ENCODE peak calls at places on chromosome 13, in seven cellular contexts. One of them, this sample, is unnamed.

GRCh38 chr13:21402586-21403307 is 56.4 kb downstream of the ZDHHC20 start:
- DNase-seq in retinal pigment epithelial cell: no peak
- DNase-seq in Peyer's patch: no peak
- DNase-seq in fibroblast of lung: peak; percentile 43
- DNase-seq in pancreas: no peak
- DNase-seq in AG09309: no peak
- DNase-seq in BE2C: no peak
- DNase-seq in this sample: no peak

GRCh38 chr13:43432948-43433347 is 353.8 kb downstream of the ENOX1 start:
- DNase-seq in retinal pigment epithelial cell: no peak
- DNase-seq in Peyer's patch: no peak
- DNase-seq in fibroblast of lung: no peak
- DNase-seq in pancreas: no peak
- DNase-seq in AG09309: no peak
- DNase-seq in BE2C: peak; percentile 24
- DNase-seq in this sample: no peak

GRCh38 chr13:29369060-29369743 is 226.3 kb downstream of the SLC7A1 start:
- DNase-seq in retinal pigment epithelial cell: peak; percentile 10
- DNase-seq in Peyer's patch: no peak
- DNase-seq in fibroblast of lung: peak; percentile 23
- DNase-seq in pancreas: no peak
- DNase-seq in AG09309: no peak
- DNase-seq in BE2C: peak; percentile 25
- DNase-seq in this sample: peak; percentile 15

GRCh38 chr13:33236021-33236420 is 49.5 kb downstream of the STARD13 start:
- DNase-seq in retinal pigment epithelial cell: no peak
- DNase-seq in Peyer's patch: no peak
- DNase-seq in fibroblast of lung: peak; percentile 93
- DNase-seq in pancreas: no peak
- DNase-seq in AG09309: no peak
- DNase-seq in BE2C: no peak
- DNase-seq in this sample: no peak

GRCh38 chr13:90979059-90979458 is 368.4 kb upstream of the MIR17HG start:
- DNase-seq in retinal pigment epithelial cell: no peak
- DNase-seq in Peyer's patch: no peak
- DNase-seq in fibroblast of lung: peak; percentile 34
- DNase-seq in pancreas: no peak
- DNase-seq in AG09309: no peak
- DNase-seq in BE2C: no peak
- DNase-seq in this sample: no peak

GRCh38 chr13:74077847-74078246 is 56.4 kb downstream of the KLF12 start:
- DNase-seq in retinal pigment epithelial cell: no peak
- DNase-seq in Peyer's patch: no peak
- DNase-seq in fibroblast of lung: no peak
- DNase-seq in pancreas: no peak
- DNase-seq in AG09309: no peak
- DNase-seq in BE2C: no peak
- DNase-seq in this sample: no peak

GRCh38 chr13:20940083-20940482 is 37.5 kb upstream of the XPO4 start:
- DNase-seq in retinal pigment epithelial cell: no peak
- DNase-seq in Peyer's patch: no peak
- DNase-seq in fibroblast of lung: peak; percentile 47
- DNase-seq in pancreas: no peak
- DNase-seq in AG09309: peak; percentile 57
- DNase-seq in BE2C: no peak
- DNase-seq in this sample: no peak

GRCh38 chr13:98405107-98405571 is 171.8 kb downstream of the STK24 start:
- DNase-seq in retinal pigment epithelial cell: no peak
- DNase-seq in Peyer's patch: no peak
- DNase-seq in fibroblast of lung: peak; percentile 14
- DNase-seq in pancreas: no peak
- DNase-seq in AG09309: no peak
- DNase-seq in BE2C: peak; percentile 50
- DNase-seq in this sample: no peak

GRCh38 chr13:25864116-25864515 is 187.7 kb downstream of the SHISA2 start:
- DNase-seq in retinal pigment epithelial cell: no peak
- DNase-seq in Peyer's patch: no peak
- DNase-seq in fibroblast of lung: no peak
- DNase-seq in pancreas: no peak
- DNase-seq in AG09309: no peak
- DNase-seq in BE2C: no peak
- DNase-seq in this sample: no peak

GRCh38 chr13:96025283-96025682 is 27.9 kb downstream of the UGGT2 start:
- DNase-seq in retinal pigment epithelial cell: no peak
- DNase-seq in Peyer's patch: no peak
- DNase-seq in fibroblast of lung: no peak
- DNase-seq in pancreas: no peak
- DNase-seq in AG09309: no peak
- DNase-seq in BE2C: no peak
- DNase-seq in this sample: no peak

GRCh38 chr13:71252191-71252704 is 614.8 kb downstream of the DACH1 start:
- DNase-seq in retinal pigment epithelial cell: no peak
- DNase-seq in Peyer's patch: no peak
- DNase-seq in fibroblast of lung: no peak
- DNase-seq in pancreas: no peak
- DNase-seq in AG09309: no peak
- DNase-seq in BE2C: no peak
- DNase-seq in this sample: no peak

DNA sequence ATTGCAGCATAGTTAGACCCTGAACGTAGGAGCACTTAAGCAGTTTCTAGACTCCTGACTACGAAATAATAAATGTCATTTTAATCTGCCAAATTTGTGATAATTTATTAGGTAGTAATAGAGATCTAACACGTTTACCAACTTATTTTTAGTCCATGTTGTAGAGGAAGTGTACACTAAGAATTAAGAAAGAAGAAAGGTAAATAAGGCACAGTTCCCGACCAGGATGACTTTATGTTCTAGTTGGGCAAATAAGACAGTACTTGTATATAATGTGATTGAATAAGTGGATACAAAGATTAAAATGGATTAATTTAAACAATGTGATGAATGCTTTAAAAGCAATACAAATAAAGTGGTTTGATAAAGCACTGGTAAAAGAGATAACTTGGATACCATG is 1306.2 kb upstream of the PCDH20 start:
- DNase-seq in retinal pigment epithelial cell: no peak
- DNase-seq in Peyer's patch: no peak
- DNase-seq in fibroblast of lung: no peak
- DNase-seq in pancreas: no peak
- DNase-seq in AG09309: no peak
- DNase-seq in BE2C: no peak
- DNase-seq in this sample: no peak
- TF ChIP-seq CTCF in retinal pigment epithelial cell: no peak
- TF ChIP-seq CTCF in Peyer's patch: no peak
- TF ChIP-seq CTCF in fibroblast of lung: no peak
- TF ChIP-seq CTCF in pancreas: no peak
- TF ChIP-seq CTCF in AG09309: no peak
- TF ChIP-seq CTCF in BE2C: no peak
- TF ChIP-seq CTCF in this sample: no peak

GRCh38 chr13:24652346-24652745 is 27.9 kb upstream of the ATP12A start:
- DNase-seq in retinal pigment epithelial cell: no peak
- DNase-seq in Peyer's patch: no peak
- DNase-seq in fibroblast of lung: no peak
- DNase-seq in pancreas: no peak
- DNase-seq in AG09309: no peak
- DNase-seq in BE2C: no peak
- DNase-seq in this sample: no peak
- H3K4me3 ChIP-seq in retinal pigment epithelial cell: no peak overlapping the region
- H3K4me3 ChIP-seq in Peyer's patch: no peak overlapping the region
- H3K4me3 ChIP-seq in fibroblast of lung: no peak overlapping the region
- H3K4me3 ChIP-seq in pancreas: no peak overlapping the region
- H3K4me3 ChIP-seq in AG09309: no peak overlapping the region
- H3K4me3 ChIP-seq in BE2C: no peak overlapping the region
- H3K4me3 ChIP-seq in this sample: no peak overlapping the region

GRCh38 chr13:73059460-73060250 is 850 bp downstream of the KLF5 start:
- DNase-seq in retinal pigment epithelial cell: no peak
- DNase-seq in Peyer's patch: peak; percentile 60
- DNase-seq in fibroblast of lung: peak; percentile 36
- DNase-seq in pancreas: peak; percentile 86
- DNase-seq in AG09309: no peak
- DNase-seq in BE2C: peak; percentile 61
- DNase-seq in this sample: no peak
- TF ChIP-seq CTCF in retinal pigment epithelial cell: peak; percentile 17
- TF ChIP-seq CTCF in Peyer's patch: no peak
- TF ChIP-seq CTCF in fibroblast of lung: no peak
- TF ChIP-seq CTCF in pancreas: no peak
- TF ChIP-seq CTCF in AG09309: peak; percentile 10
- TF ChIP-seq CTCF in BE2C: no peak
- TF ChIP-seq CTCF in this sample: no peak

GRCh38 chr13:76680112-76680511 is 206.1 kb downstream of the KCTD12 start:
- DNase-seq in retinal pigment epithelial cell: no peak
- DNase-seq in Peyer's patch: no peak
- DNase-seq in fibroblast of lung: no peak
- DNase-seq in pancreas: no peak
- DNase-seq in AG09309: no peak
- DNase-seq in BE2C: no peak
- DNase-seq in this sample: no peak
- H3K4me3 ChIP-seq in retinal pigment epithelial cell: no peak overlapping the region
- H3K4me3 ChIP-seq in Peyer's patch: no peak overlapping the region
- H3K4me3 ChIP-seq in fibroblast of lung: no peak overlapping the region
- H3K4me3 ChIP-seq in pancreas: no peak overlapping the region
- H3K4me3 ChIP-seq in AG09309: no peak overlapping the region
- H3K4me3 ChIP-seq in BE2C: no peak overlapping the region
- H3K4me3 ChIP-seq in this sample: no peak overlapping the region

DNA sequence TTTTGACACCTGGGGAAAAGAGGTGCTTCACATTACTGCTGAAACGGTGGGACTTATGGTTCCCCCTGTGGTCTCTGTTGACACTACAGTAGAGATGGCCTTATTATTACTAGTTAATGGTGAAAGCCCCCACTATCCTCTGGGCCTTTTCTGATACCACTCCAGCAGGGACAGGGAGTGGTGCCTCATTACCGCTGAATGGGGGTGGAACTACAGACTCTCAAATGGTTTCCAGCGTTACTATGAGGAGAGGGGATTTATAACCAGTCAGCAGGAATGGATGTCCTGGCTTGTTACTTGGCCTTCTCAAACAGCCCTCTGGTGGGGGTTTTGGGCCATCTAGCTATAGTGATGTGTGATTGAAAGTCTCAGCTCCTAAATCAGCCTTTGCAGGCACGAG is 96.7 kb upstream of the DIAPH3 start:
- DNase-seq in retinal pigment epithelial cell: no peak
- DNase-seq in Peyer's patch: no peak
- DNase-seq in fibroblast of lung: no peak
- DNase-seq in pancreas: no peak
- DNase-seq in AG09309: no peak
- DNase-seq in BE2C: no peak
- DNase-seq in this sample: no peak
- TF ChIP-seq CTCF in retinal pigment epithelial cell: no peak
- TF ChIP-seq CTCF in Peyer's patch: no peak
- TF ChIP-seq CTCF in fibroblast of lung: no peak
- TF ChIP-seq CTCF in pancreas: no peak
- TF ChIP-seq CTCF in AG09309: no peak
- TF ChIP-seq CTCF in BE2C: peak; percentile 43
- TF ChIP-seq CTCF in this sample: no peak

GRCh38 chr13:108272333-108272732 is 2.8 kb downstream of the TNFSF13B start:
- DNase-seq in retinal pigment epithelial cell: no peak
- DNase-seq in Peyer's patch: no peak
- DNase-seq in fibroblast of lung: peak; percentile 24
- DNase-seq in pancreas: no peak
- DNase-seq in AG09309: no peak
- DNase-seq in BE2C: no peak
- DNase-seq in this sample: no peak
- H3K4me3 ChIP-seq in retinal pigment epithelial cell: no peak overlapping the region
- H3K4me3 ChIP-seq in Peyer's patch: no peak overlapping the region
- H3K4me3 ChIP-seq in fibroblast of lung: no peak overlapping the region
- H3K4me3 ChIP-seq in pancreas: no peak overlapping the region
- H3K4me3 ChIP-seq in AG09309: no peak overlapping the region
- H3K4me3 ChIP-seq in BE2C: no peak overlapping the region
- H3K4me3 ChIP-seq in this sample: no peak overlapping the region

GRCh38 chr13:62357887-62358645 is 942.4 kb upstream of the PCDH20 start:
- DNase-seq in retinal pigment epithelial cell: peak; percentile 43
- DNase-seq in Peyer's patch: no peak
- DNase-seq in fibroblast of lung: peak; percentile 31
- DNase-seq in pancreas: no peak
- DNase-seq in AG09309: no peak
- DNase-seq in BE2C: peak; percentile 73
- DNase-seq in this sample: peak; percentile 48
- TF ChIP-seq CTCF in retinal pigment epithelial cell: peak; percentile 81
- TF ChIP-seq CTCF in Peyer's patch: no peak
- TF ChIP-seq CTCF in fibroblast of lung: no peak
- TF ChIP-seq CTCF in pancreas: no peak
- TF ChIP-seq CTCF in AG09309: no peak
- TF ChIP-seq CTCF in BE2C: peak; percentile 97
- TF ChIP-seq CTCF in this sample: peak; percentile 64